ENCODE peak calls at places on chromosomes 11 and 22, in five cellular contexts. V is colonic mucosa, J is pancreas, I is left lung, G is SJSA1. U is an unnamed sample. For H3K4me1 and H3K9me3, the result is how much of the 10 kb centered on the place peaks cover.

GRCh38 chr11:46178542-46178941 is 57.3 kb upstream of the PHF21A start:
- DNase-seq in G (no peak), I (no peak), V (no peak), J (no peak), U (no peak)

GRCh38 chr11:66322732-66323427 is 6.0 kb upstream of the CD248 start:
- DNase-seq in J (no peak), I (peak), V (no peak), G (no peak), U (peak)

GRCh38 chr22:46421272-46421671 is 85.8 kb downstream of the TRMU start:
- DNase-seq in V (no peak), I (peak), G (no peak), J (no peak), U (no peak)

GRCh38 chr11:108666373-108666772 is 1.5 kb downstream of the DDX10 start:
- DNase-seq in G (no peak), I (no peak), V (no peak), J (no peak), U (no peak)

GRCh38 chr11:113725411-113725810 is 19.3 kb upstream of the TMPRSS5 start:
- DNase-seq in J (no peak), V (no peak), I (no peak), G (no peak), U (no peak)

GRCh38 chr11:43947815-43948214 is 5.4 kb downstream of the C11orf96 start:
- DNase-seq in J (no peak), G (peak), V (no peak), I (no peak), U (no peak)

GRCh38 chr11:46246514-46246913 is 30.9 kb upstream of the CREB3L1 start:
- DNase-seq in V (no peak), J (no peak), G (peak), I (no peak), U (no peak)

GRCh38 chr22:39315389-39315788 is 4.0 kb downstream of the RPL3 start:
- DNase-seq in J (peak), V (no peak), G (no peak), I (no peak), U (peak)

GRCh38 chr11:76803023-76803422 is 19.9 kb downstream of the TSKU start:
- DNase-seq in J (no peak), V (peak), I (no peak), G (peak), U (peak)

GRCh38 chr11:6576471-6577373 is 26.7 kb downstream of the RRP8 start:
- DNase-seq in V (no peak), G (no peak), I (no peak), J (no peak), U (peak)

GRCh38 chr11:76599041-76600013 is 71.2 kb downstream of the LRRC32 start:
- DNase-seq in I (no peak), G (peak), J (no peak), V (no peak), U (no peak)

GRCh38 chr22:28817919-28818859 is 17.8 kb upstream of the XBP1 start:
- DNase-seq in J (peak), I (no peak), G (no peak), V (peak), U (no peak)

GRCh38 chr22:25399649-25400151 is 164.8 kb upstream of the GRK3 start:
- DNase-seq in J (no peak), G (peak), I (no peak), V (no peak), U (no peak)

GRCh38 chr11:55624531-55624930 is 10.4 kb upstream of the OR4P4 start:
- DNase-seq in I (no peak), J (no peak), V (no peak), G (no peak), U (no peak)

GRCh38 chr11:108364159-108364558 is 103.2 kb downstream of the C11orf65 start:
- DNase-seq in V (no peak), G (no peak), I (no peak), J (no peak), U (no peak)

GRCh38 chr22:25395915-25396314 is 168.6 kb upstream of the GRK3 start:
- DNase-seq in G (no peak), J (no peak), V (no peak), I (peak), U (no peak)

GRCh38 chr22:44755418-44755817 is 3.0 kb downstream of the ARHGAP8 start:
- DNase-seq in I (peak), V (peak), J (no peak), G (no peak), U (no peak)

GRCh38 chr11:119842731-119843130 is 113.7 kb upstream of the NECTIN1 start:
- DNase-seq in J (no peak), I (no peak), V (no peak), G (no peak), U (no peak)

GRCh38 chr22:38338772-38339379 is 21.6 kb upstream of the CSNK1E start:
- DNase-seq in V (no peak), J (no peak), I (no peak), G (no peak), U (no peak)

GRCh38 chr22:37639070-37639760 is at the start of gene SH3BP1:
- DNase-seq in V (peak), I (peak), J (peak), G (no peak), U (peak)

GRCh38 chr11:60871378-60872061 is 4.2 kb downstream of the ZP1 start:
- DNase-seq in I (no peak), J (no peak), G (no peak), V (no peak), U (peak)

GRCh38 chr11:103608566-103608965 is 427.9 kb upstream of the DDI1 start:
- DNase-seq in V (no peak), I (no peak), J (no peak), G (no peak), U (no peak)

GRCh38 chr11:76579047-76579751 is 91.3 kb downstream of the LRRC32 start:
- DNase-seq in J (peak), G (peak), I (no peak), V (no peak), U (peak)

GRCh38 chr11:68354181-68354872 is 41.9 kb downstream of the LRP5 start:
- DNase-seq in I (peak), J (peak), G (peak), V (peak), U (peak)

GRCh38 chr22:47175151-47175760 is 412.8 kb downstream of the TBC1D22A start:
- DNase-seq in V (no peak), I (no peak), J (peak), G (no peak), U (peak)

GRCh38 chr11:101458161-101458560 is 125.6 kb downstream of the TRPC6 start:
- DNase-seq in J (no peak), G (no peak), V (no peak), I (no peak), U (no peak)

GRCh38 chr11:79400717-79401330 is 40.0 kb downstream of the TENM4 start:
- DNase-seq in J (peak), I (no peak), G (no peak), V (peak), U (peak)

GRCh38 chr22:40534379-40535188 is 101.9 kb downstream of the MRTFA start:
- DNase-seq in G (peak), V (no peak), J (no peak), I (no peak), U (no peak)

GRCh38 chr22:42432020-42432596 is at the start of gene NFAM1:
- DNase-seq in I (peak), J (no peak), G (no peak), V (peak), U (peak)

GRCh38 chr11:117519170-117519569 is 191.5 kb downstream of the CEP164 start:
- DNase-seq in I (no peak), J (peak), G (no peak), V (no peak), U (no peak)

GRCh38 chr11:16612801-16613400 is 125.5 kb upstream of the C11orf58 start:
- DNase-seq in G (peak), J (peak), V (no peak), I (no peak), U (no peak)

GRCh38 chr11:60128376-60128775 is 39.9 kb downstream of the MS4A2 start:
- DNase-seq in I (no peak), V (no peak), J (no peak), G (no peak), U (no peak)

GRCh38 chr22:23010430-23010829 is 59.9 kb upstream of the GNAZ start:
- DNase-seq in G (no peak), J (no peak), V (no peak), I (no peak), U (no peak)

GRCh38 chr11:130634981-130635473 is 186.6 kb downstream of the ADAMTS15 start:
- DNase-seq in G (no peak), V (no peak), I (no peak), J (no peak), U (peak)

GRCh38 chr22:50306753-50307749 is at the start of gene PLXNB2:
- DNase-seq in G (peak), J (peak), I (peak), V (peak), U (peak)
- H3K4me1 ChIP-seq in G (under half), J (under half), I (half or more), V (under half), U (under half)

GRCh38 chr11:1254733-1255132 is 31.9 kb downstream of the MUC5B start:
- DNase-seq in V (no peak), G (no peak), I (no peak), J (no peak), U (peak)
- H3K9me3 ChIP-seq in V (under half), G (under half), I (under half), J (under half), U (under half)

DNA sequence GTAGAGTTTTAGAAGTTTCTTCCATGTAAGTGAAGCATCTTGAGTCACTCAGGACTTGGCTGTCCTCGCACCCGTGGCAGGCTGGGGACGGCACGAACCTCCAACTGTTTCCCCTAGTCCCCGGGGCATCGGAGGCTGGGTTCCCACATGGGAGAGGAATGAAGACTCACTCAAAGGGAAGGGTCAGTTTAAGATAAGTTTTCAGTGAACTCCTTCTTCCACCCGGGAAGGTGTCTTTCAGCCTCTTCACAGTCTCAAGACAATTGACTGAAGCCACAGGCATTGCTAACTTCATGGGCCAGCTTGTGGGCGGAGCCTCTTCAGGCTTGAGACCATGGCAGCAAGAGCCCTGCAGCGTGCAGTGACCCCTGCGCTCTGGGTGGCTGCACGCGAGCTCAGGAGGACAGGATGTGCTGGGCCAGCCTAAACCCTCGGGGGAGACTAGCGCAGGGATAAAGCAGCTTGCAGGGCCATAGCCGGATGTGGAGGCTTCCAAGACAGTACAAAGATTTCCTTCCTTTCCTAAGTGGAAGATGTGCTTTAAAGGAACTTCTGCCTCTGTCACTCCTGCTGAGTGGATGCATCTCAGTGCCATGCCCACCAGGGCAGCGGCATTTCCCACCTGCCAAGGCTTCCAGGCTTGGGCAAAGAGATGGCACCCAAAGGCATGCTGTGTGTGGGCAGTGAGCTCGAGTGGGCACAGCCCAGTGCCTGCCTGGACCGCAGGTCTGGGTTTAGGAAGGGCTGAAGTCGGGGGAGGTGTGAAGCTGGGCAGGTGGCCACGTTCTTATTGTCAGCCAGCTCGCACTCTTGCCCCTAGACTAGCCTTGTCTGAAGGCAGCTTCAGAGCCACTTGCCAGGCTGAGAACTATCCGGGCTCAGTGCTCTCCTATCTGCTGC is 32.9 kb downstream of the PPIL2 start:
- DNase-seq in G (peak), J (no peak), V (no peak), I (peak), U (peak)
- H3K27ac ChIP-seq in G (peak), J (no peak), V (no peak), I (no peak), U (peak)

GRCh38 chr22:27621671-27622070 is 179.9 kb downstream of the MN1 start:
- DNase-seq in G (no peak), J (no peak), I (no peak), V (no peak), U (no peak)
- H3K4me1 ChIP-seq in G (under half), J (under half), I (under half), V (under half), U (under half)

DNA sequence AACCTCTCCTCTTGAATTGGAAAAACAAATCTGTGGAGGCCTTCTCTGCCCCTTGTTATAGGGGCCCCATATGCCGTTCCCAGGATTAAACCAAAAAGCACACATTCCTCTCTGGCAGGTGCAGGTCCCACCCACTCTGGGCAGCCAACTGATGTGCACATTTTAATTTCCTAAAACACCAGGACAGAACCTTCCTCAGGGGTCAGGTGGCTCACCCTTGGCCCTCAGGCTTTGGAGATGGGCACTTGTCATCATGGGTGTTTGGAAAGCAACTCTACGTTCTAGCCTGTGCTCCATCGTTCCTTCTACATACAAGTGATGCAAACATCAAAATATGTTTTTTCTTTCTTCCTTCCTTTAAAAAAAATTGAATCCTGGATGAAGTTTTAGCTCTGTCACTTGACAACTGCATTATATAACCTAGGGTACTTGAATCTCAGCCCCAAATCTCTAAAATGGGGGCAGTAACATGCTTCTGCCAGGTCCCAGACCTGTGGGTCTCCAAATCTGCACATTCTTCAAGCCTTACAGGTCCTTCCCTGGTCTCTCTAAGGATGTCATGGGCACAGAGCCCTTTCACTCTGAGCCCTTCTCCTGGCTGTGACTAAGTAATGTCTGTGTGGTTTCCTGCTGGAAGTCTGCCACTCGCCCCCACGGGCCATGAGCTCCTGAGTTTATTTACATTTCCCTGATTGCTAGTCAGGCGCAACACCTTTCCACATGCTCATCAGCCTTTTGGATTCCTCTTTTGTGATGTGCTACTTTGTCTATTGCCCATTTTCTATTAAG is 43.8 kb downstream of the KCNQ1OT1 start:
- DNase-seq in J (no peak), G (peak), I (peak), V (no peak), U (no peak)
- H3K9me3 ChIP-seq in J (under half), G (under half), I (under half), V (under half), U (under half)

U was measured in right cardiac atrium.